ENCODE peak calls at places on chromosomes 5 and 9, in seven cellular contexts. J is mesenchymal stem cell; X is T-helper 2 cell treated with Interferon-gamma antibody and Interleukin-4, amounts not matched to agents 5 μg/mL and 100 μg/mL, for 36 hours; E is naive thymus-derived CD8-positive, alpha-beta T cell; G is hippocampal formation; D is T-helper 9 cell; K is retina. L is an unnamed sample.

GRCh38 chr5:35248843-35249780 is 18.8 kb upstream of the PRLR start:
- DNase-seq in K (no peak), J (peak; percentile 39), D (no peak), X (no peak), G (no peak), E (no peak), L (no peak)

GRCh38 chr5:10536931-10537579 is 26.8 kb upstream of the ANKRD33B start:
- DNase-seq in J (no peak), K (no peak), D (no peak), E (no peak), X (no peak), G (no peak), L (no peak)

GRCh38 chr9:85743290-85744128 is 1.8 kb upstream of the AGTPBP1 start:
- DNase-seq in E (no peak), D (no peak), K (peak; percentile 12), J (peak; percentile 93), G (no peak), X (no peak), L (no peak)

GRCh38 chr9:135797507-135798302 is 95.7 kb downstream of the KCNT1 start:
- DNase-seq in G (peak; percentile 3), E (no peak), X (peak; percentile 10), D (peak; percentile 12), J (peak; percentile 34), K (peak; percentile 67), L (no peak)

GRCh38 chr5:82594097-82594496 is 315.9 kb upstream of the RPS23 start:
- DNase-seq in G (no peak), E (no peak), K (no peak), J (no peak), D (no peak), X (no peak), L (no peak)

GRCh38 chr9:90432951-90433350 is 209.7 kb downstream of the DIRAS2 start:
- DNase-seq in E (no peak), G (no peak), D (no peak), X (no peak), J (peak; percentile 10), K (no peak), L (no peak)

GRCh38 chr9:19162956-19163355 is 35.7 kb upstream of the PLIN2 start:
- DNase-seq in J (peak; percentile 50), G (no peak), K (no peak), D (no peak), X (no peak), E (no peak), L (no peak)

GRCh38 chr5:126920291-126920690 is 110.1 kb downstream of the MARCHF3 start:
- DNase-seq in G (no peak), J (no peak), X (no peak), K (peak; percentile 25), D (no peak), E (no peak), L (no peak)

GRCh38 chr5:181168595-181169118 is 21.3 kb downstream of the OR2V2 start:
- DNase-seq in G (no peak), K (no peak), D (no peak), J (peak; percentile 26), X (no peak), E (no peak), L (no peak)

GRCh38 chr5:161009194-161009593 is 157.2 kb upstream of the ATP10B start:
- DNase-seq in K (no peak), D (no peak), E (no peak), J (no peak), X (no peak), G (no peak), L (no peak)

GRCh38 chr9:5843450-5844249 is 10.7 kb upstream of the ERMP1 start:
- DNase-seq in G (no peak), J (peak; percentile 82), K (no peak), D (no peak), X (no peak), E (no peak), L (no peak)

GRCh38 chr9:130860458-130861316 is 25.6 kb downstream of the ABL1 start:
- DNase-seq in D (no peak), X (no peak), G (no peak), K (peak; percentile 75), E (no peak), J (peak; percentile 99), L (no peak)

GRCh38 chr9:33135086-33135958 is 31.8 kb downstream of the B4GALT1 start:
- DNase-seq in J (no peak), K (peak; percentile 72), D (no peak), G (no peak), X (no peak), E (no peak), L (no peak)

GRCh38 chr5:2169417-2169787 is 286.7 kb upstream of the IRX4 start:
- DNase-seq in D (no peak), E (no peak), X (no peak), K (no peak), J (no peak), G (no peak), L (no peak)

GRCh38 chr5:140795259-140795641 is 598 bp downstream of the PCDHA2 start:
- DNase-seq in X (no peak), G (no peak), K (no peak), E (no peak), J (peak; percentile 69), D (no peak), L (no peak)

GRCh38 chr5:45484781-45485180 is 211.4 kb downstream of the HCN1 start:
- DNase-seq in E (no peak), X (no peak), K (no peak), G (no peak), D (no peak), J (no peak), L (peak; percentile 32)

GRCh38 chr5:109533847-109534272 is 124.1 kb upstream of the PJA2 start:
- DNase-seq in E (no peak), K (no peak), D (no peak), J (peak; percentile 6), G (no peak), X (no peak), L (no peak)

GRCh38 chr9:93128011-93128714 is 5.9 kb downstream of the NINJ1 start:
- DNase-seq in X (no peak), G (no peak), J (no peak), D (no peak), K (no peak), E (no peak), L (no peak)

GRCh38 chr9:135989722-135990467 is 28.7 kb upstream of the UBAC1 start:
- DNase-seq in E (peak; percentile 8), D (peak; percentile 15), K (peak; percentile 73), J (no peak), X (no peak), G (no peak), L (peak; percentile 58)

GRCh38 chr5:136686192-136686872 is 321.0 kb upstream of the TRPC7 start:
- DNase-seq in D (no peak), K (no peak), G (no peak), X (no peak), E (no peak), J (peak; percentile 73), L (no peak)

GRCh38 chr5:126633552-126633951 is 32.8 kb downstream of the PHAX start:
- DNase-seq in D (no peak), X (no peak), G (no peak), J (no peak), K (no peak), E (no peak), L (no peak)

GRCh38 chr9:121246821-121247511 is 21.0 kb upstream of the GSN start:
- DNase-seq in X (no peak), E (no peak), D (no peak), J (peak; percentile 65), K (no peak), G (no peak), L (no peak)

GRCh38 chr5:10222326-10222725 is 27.4 kb downstream of the ATPSCKMT start:
- DNase-seq in E (no peak), J (no peak), K (no peak), X (no peak), G (no peak), D (no peak), L (no peak)

GRCh38 chr5:153404747-153405146 is 85.7 kb upstream of the GRIA1 start:
- DNase-seq in K (peak; percentile 56), E (no peak), J (no peak), D (no peak), X (no peak), G (no peak), L (no peak)

GRCh38 chr9:90860382-90860781 is 58.8 kb downstream of the SYK start:
- DNase-seq in J (no peak), D (no peak), K (no peak), G (no peak), E (no peak), X (no peak), L (no peak)

GRCh38 chr9:137664676-137665075 is 45.9 kb downstream of the EHMT1 start:
- DNase-seq in K (peak; percentile 53), J (no peak), G (no peak), D (no peak), X (no peak), E (no peak), L (no peak)

GRCh38 chr9:73853547-73853946 is 643.6 kb upstream of the RORB start:
- DNase-seq in E (no peak), G (no peak), J (no peak), X (no peak), K (no peak), D (no peak), L (no peak)

GRCh38 chr5:109399092-109399759 is 10.5 kb downstream of the PJA2 start:
- DNase-seq in D (no peak), K (no peak), G (peak; percentile 24), X (no peak), E (no peak), J (no peak), L (no peak)

GRCh38 chr5:5306696-5307095 is 115.8 kb upstream of the ICE1 start:
- DNase-seq in E (no peak), G (peak; percentile 14), X (no peak), J (no peak), K (no peak), D (no peak), L (no peak)

GRCh38 chr5:67165524-67166459 is 30.8 kb downstream of the CD180 start:
- DNase-seq in X (peak; percentile 80), K (peak; percentile 94), D (peak; percentile 67), E (peak; percentile 57), J (peak; percentile 66), G (peak; percentile 80), L (no peak)

GRCh38 chr5:111954516-111955337 is 197.7 kb upstream of the NREP start:
- DNase-seq in G (no peak), X (no peak), K (no peak), J (peak; percentile 49), D (no peak), E (no peak), L (no peak)

GRCh38 chr9:125095821-125096443 is 47.4 kb downstream of the SCAI start:
- DNase-seq in D (no peak), X (no peak), J (no peak), K (no peak), G (no peak), E (no peak), L (no peak)

GRCh38 chr5:92634883-92635282 is 946.1 kb downstream of the NR2F1-AS1 start:
- DNase-seq in E (no peak), X (no peak), K (no peak), D (no peak), G (no peak), J (no peak), L (no peak)

GRCh38 chr9:137648396-137648795 is 29.6 kb downstream of the EHMT1 start:
- DNase-seq in G (no peak), K (no peak), J (no peak), D (no peak), E (no peak), X (no peak), L (no peak)

GRCh38 chr5:167777746-167778145 is 513.7 kb upstream of the WWC1 start:
- DNase-seq in D (no peak), J (no peak), E (no peak), G (no peak), X (no peak), K (no peak), L (no peak)

GRCh38 chr5:141121563-141121962 is at the start of gene PCDHB4:
- DNase-seq in D (no peak), G (no peak), K (no peak), E (no peak), J (no peak), X (no peak), L (no peak)

GRCh38 chr9:120648581-120648980 is 65.7 kb downstream of the MEGF9 start:
- DNase-seq in E (no peak), J (no peak), K (no peak), X (no peak), D (no peak), G (no peak), L (no peak)